ENCODE peak calls at places on chromosome 20, in eight cellular contexts. S is IMR-90; X is CD4-positive, alpha-beta T cell; G is fibroblast of lung; P is spleen; Y is aorta; T is body of pancreas; M is adrenal gland. J is an unnamed sample.

GRCh38 chr20:23246682-23247664 is 103.6 kb upstream of the NXT1 start:
- DNase-seq in S (no peak), X (no peak), G (no peak), P (peak; percentile 61), Y (no peak), T (no peak), M (peak; percentile 44), J (no peak)

GRCh38 chr20:17628101-17628841 is 53.8 kb downstream of the RRBP1 start:
- DNase-seq in S (no peak), X (no peak), G (no peak), P (peak; percentile 63), Y (peak; percentile 35), T (no peak), M (no peak), J (no peak)

GRCh38 chr20:6940052-6940451 is 172.6 kb downstream of the BMP2 start:
- DNase-seq in S (no peak), X (no peak), G (no peak), P (no peak), Y (no peak), T (peak; percentile 3), M (no peak), J (no peak)

GRCh38 chr20:45014671-45015415 is 48.5 kb downstream of the STK4 start:
- DNase-seq in S (peak; percentile 12), X (no peak), G (peak; percentile 82), P (no peak), Y (no peak), T (no peak), M (no peak), J (no peak)

GRCh38 chr20:41559658-41560057 is 58.5 kb downstream of the CHD6 start:
- DNase-seq in S (no peak), X (no peak), G (peak; percentile 5), P (no peak), Y (no peak), T (no peak), M (no peak), J (no peak)

GRCh38 chr20:56628873-56629463 is at the start of gene TFAP2C:
- DNase-seq in S (no peak), X (no peak), G (peak; percentile 52), P (no peak), Y (peak; percentile 74), T (peak; percentile 71), M (peak; percentile 40), J (no peak)

GRCh38 chr20:32004963-32005362 is 5.3 kb upstream of the CCM2L start:
- DNase-seq in S (peak; percentile 36), X (no peak), G (no peak), P (peak; percentile 4), Y (no peak), T (no peak), M (no peak), J (no peak)

GRCh38 chr20:33859157-33859695 is 48.1 kb downstream of the CHMP4B start:
- DNase-seq in S (no peak), X (peak; percentile 39), G (no peak), P (no peak), Y (no peak), T (no peak), M (peak; percentile 20), J (peak; percentile 24)

GRCh38 chr20:23142162-23143050 is 56.3 kb upstream of the CD93 start:
- DNase-seq in S (no peak), X (no peak), G (no peak), P (no peak), Y (peak; percentile 50), T (no peak), M (no peak), J (no peak)

GRCh38 chr20:4946585-4947378 is 54.5 kb downstream of the SLC23A2 start:
- DNase-seq in S (no peak), X (no peak), G (no peak), P (no peak), Y (no peak), T (no peak), M (peak; percentile 17), J (no peak)

GRCh38 chr20:17466641-17467040 is 64.5 kb downstream of the BFSP1 start:
- DNase-seq in S (no peak), X (no peak), G (no peak), P (no peak), Y (no peak), T (no peak), M (no peak), J (no peak)

GRCh38 chr20:47266847-47267515 is 89.5 kb downstream of the ZMYND8 start:
- DNase-seq in S (no peak), X (no peak), G (no peak), P (no peak), Y (no peak), T (no peak), M (no peak), J (no peak)

GRCh38 chr20:483791-484644 is 21.7 kb upstream of the TBC1D20 start:
- DNase-seq in S (no peak), X (no peak), G (no peak), P (no peak), Y (peak; percentile 52), T (peak; percentile 32), M (peak; percentile 24), J (no peak)

GRCh38 chr20:62598761-62599194 is 43.5 kb upstream of the SLCO4A1 start:
- DNase-seq in S (no peak), X (no peak), G (no peak), P (no peak), Y (no peak), T (no peak), M (no peak), J (no peak)

GRCh38 chr20:63577317-63577894 is 3.4 kb upstream of the HELZ2 start:
- DNase-seq in S (no peak), X (no peak), G (no peak), P (no peak), Y (no peak), T (peak; percentile 74), M (no peak), J (no peak)

GRCh38 chr20:61349447-61350165 is 97.5 kb downstream of the CDH4 start:
- DNase-seq in S (no peak), X (no peak), G (no peak), P (peak; percentile 77), Y (no peak), T (no peak), M (no peak), J (no peak)

GRCh38 chr20:61346996-61347906 is 95.2 kb downstream of the CDH4 start:
- DNase-seq in S (no peak), X (no peak), G (no peak), P (peak; percentile 61), Y (no peak), T (no peak), M (no peak), J (no peak)

GRCh38 chr20:61340157-61340556 is 88.1 kb downstream of the CDH4 start:
- DNase-seq in S (no peak), X (no peak), G (no peak), P (peak; percentile 38), Y (no peak), T (no peak), M (no peak), J (no peak)

GRCh38 chr20:61345656-61346055 is 93.6 kb downstream of the CDH4 start:
- DNase-seq in S (no peak), X (no peak), G (no peak), P (no peak), Y (no peak), T (no peak), M (no peak), J (no peak)

DNA sequence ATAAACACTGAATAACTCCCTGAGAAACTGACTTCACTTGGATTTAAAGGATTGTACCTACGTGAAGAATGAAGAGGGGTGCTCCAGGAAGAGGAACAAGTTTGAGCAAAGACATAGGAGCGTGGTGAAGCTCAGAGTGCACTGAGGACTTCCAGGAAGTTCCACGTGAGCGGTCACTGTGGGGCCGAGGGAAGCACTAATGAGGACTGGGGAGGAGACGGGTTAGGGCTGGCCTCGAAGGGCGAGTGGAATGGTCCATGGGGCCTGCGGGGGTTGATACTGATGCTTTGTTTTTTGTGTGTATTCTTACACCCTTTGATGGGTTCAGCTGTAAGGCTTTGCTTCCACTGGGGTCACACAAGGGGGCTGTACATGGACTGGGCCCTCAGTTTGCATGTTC is 91.9 kb downstream of the CDH4 start:
- DNase-seq in S (no peak), X (no peak), G (no peak), P (peak; percentile 54), Y (no peak), T (no peak), M (no peak), J (no peak)
- H3K9me3 ChIP-seq in S (no peaks in the 10 kb centered on the region), X (no peaks in the 10 kb centered on the region), G (no peaks in the 10 kb centered on the region), P (peaks cover 42% of the 10 kb centered on the region), Y (no peaks in the 10 kb centered on the region), T (no peaks in the 10 kb centered on the region), M (no peaks in the 10 kb centered on the region), J (no peaks in the 10 kb centered on the region)

DNA sequence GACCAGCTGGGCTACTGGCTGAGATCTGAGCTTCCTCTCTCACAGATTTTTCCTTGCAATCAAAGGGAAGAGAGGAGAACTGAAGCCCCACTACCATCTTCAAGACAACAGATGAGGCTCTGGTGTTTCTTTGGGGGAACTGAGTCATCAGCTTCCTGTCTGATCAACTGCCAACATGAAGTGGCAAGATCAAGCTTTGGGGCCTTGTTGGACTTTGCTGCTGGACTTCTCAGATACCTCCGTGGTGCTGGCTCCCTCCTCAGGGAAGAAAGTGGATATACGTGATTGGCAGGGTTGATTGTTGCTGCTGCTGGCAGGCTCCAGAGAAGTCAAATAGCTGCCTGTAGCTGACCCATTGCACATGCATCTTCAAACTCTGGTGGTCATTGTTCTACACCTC is 3.6 kb upstream of the TOX2 start:
- DNase-seq in S (peak; percentile 82), X (no peak), G (peak; percentile 80), P (no peak), Y (no peak), T (no peak), M (no peak), J (no peak)
- H3K9me3 ChIP-seq in S (peaks cover 8% of the 10 kb centered on the region), X (peaks cover 14% of the 10 kb centered on the region), G (no peaks in the 10 kb centered on the region), P (peaks cover 48% of the 10 kb centered on the region), Y (peaks cover 4% of the 10 kb centered on the region), T (peaks cover 9% of the 10 kb centered on the region), M (peaks cover 8% of the 10 kb centered on the region), J (peaks cover 4% of the 10 kb centered on the region)

DNA sequence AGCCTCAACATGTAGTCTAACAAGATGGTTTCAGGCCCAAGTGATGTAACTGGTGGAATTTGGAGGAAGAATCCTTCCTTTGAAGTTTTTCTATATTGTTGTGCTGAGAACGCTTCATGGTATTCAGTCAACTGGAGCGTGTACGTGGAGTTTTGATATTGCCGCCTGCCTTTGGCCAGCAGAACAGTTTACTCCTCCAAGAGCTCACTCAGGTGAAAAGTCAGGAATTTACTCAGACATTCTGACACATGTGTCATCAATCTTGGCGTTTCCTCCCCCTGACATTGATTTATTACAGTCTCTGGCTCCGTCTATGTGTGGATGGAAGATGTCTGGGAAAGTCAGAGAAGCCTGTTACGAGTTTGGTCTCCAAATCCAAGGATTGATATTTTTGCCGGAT is 19.0 kb upstream of the TGM2 start:
- DNase-seq in S (no peak), X (no peak), G (peak; percentile 71), P (no peak), Y (no peak), T (no peak), M (no peak), J (no peak)
- H3K9me3 ChIP-seq in S (peaks cover 5% of the 10 kb centered on the region), X (no peaks in the 10 kb centered on the region), G (no peaks in the 10 kb centered on the region), P (no peaks in the 10 kb centered on the region), Y (peaks cover 3% of the 10 kb centered on the region), T (no peaks in the 10 kb centered on the region), M (no peaks in the 10 kb centered on the region), J (no peaks in the 10 kb centered on the region)

DNA sequence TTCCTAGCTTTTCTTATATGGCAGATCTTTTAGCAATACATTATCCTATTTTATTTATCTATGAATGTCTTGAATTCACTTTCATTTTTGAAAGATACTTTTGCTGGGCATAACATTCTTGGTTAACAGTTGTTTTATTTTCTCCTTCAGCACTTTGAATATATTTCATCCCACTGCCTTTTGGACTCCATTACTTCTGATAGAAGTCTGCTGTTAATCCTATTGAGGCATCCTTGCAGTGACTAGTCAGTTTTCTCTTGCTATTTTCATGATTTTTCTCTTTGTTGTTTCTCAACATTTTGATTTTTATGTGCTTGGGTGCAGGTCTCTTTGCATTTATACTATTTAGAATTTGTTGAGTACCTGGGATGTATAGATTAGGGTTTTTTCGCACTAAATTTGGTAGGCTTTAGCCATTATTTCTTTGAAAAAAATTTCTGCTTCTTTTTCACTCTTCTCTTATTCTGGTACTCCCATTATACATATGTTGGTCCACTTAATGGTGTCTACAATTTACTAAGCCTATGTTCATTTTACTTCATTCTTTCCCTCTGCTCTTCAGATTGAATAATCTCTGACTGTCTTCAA is 53.2 kb downstream of the PHACTR3 start:
- DNase-seq in S (no peak), X (no peak), G (no peak), P (no peak), Y (no peak), T (no peak), M (no peak), J (no peak)
- H3K9me3 ChIP-seq in S (peaks cover 20% of the 10 kb centered on the region), X (peaks cover 33% of the 10 kb centered on the region), G (no peaks in the 10 kb centered on the region), P (peaks cover 49% of the 10 kb centered on the region), Y (peaks cover 1% of the 10 kb centered on the region), T (peaks cover 5% of the 10 kb centered on the region), M (peaks cover 19% of the 10 kb centered on the region), J (no peaks in the 10 kb centered on the region)

J was measured in T-helper 17 cell.